ENCODE peak calls at places on chromosomes 5 and 9, in nine cellular contexts. One of them, this sample, is unnamed.

GRCh38 chr9:127928232-127929043 is 2.1 kb downstream of the PIP5KL1 start:
- DNase-seq in stomach: no peak
- DNase-seq in A549: no peak
- DNase-seq in HFF-Myc: no peak
- DNase-seq in right cardiac atrium: no peak
- DNase-seq in IMR-90: no peak
- DNase-seq in SK-N-SH: no peak
- DNase-seq in CD8-positive, alpha-beta T cell: no peak
- DNase-seq in Caco-2: no peak
- DNase-seq in this sample: no peak

GRCh38 chr5:172235827-172236749 is 42.1 kb downstream of the EFCAB9 start:
- DNase-seq in A549: no peak
- DNase-seq in stomach: peak; percentile 32
- DNase-seq in HFF-Myc: no peak
- DNase-seq in Caco-2: no peak
- DNase-seq in right cardiac atrium: no peak
- DNase-seq in SK-N-SH: peak; percentile 22
- DNase-seq in CD8-positive, alpha-beta T cell: no peak
- DNase-seq in IMR-90: peak; percentile 36
- DNase-seq in this sample: no peak

GRCh38 chr5:79704553-79704952 is 14.9 kb downstream of the CMYA5 start:
- DNase-seq in CD8-positive, alpha-beta T cell: no peak
- DNase-seq in A549: no peak
- DNase-seq in SK-N-SH: no peak
- DNase-seq in Caco-2: no peak
- DNase-seq in IMR-90: no peak
- DNase-seq in stomach: no peak
- DNase-seq in right cardiac atrium: no peak
- DNase-seq in HFF-Myc: no peak
- DNase-seq in this sample: no peak

GRCh38 chr5:181190711-181191525 is 14.1 kb downstream of the TRIM7 start:
- DNase-seq in HFF-Myc: no peak
- DNase-seq in CD8-positive, alpha-beta T cell: no peak
- DNase-seq in stomach: peak; percentile 48
- DNase-seq in SK-N-SH: peak; percentile 65
- DNase-seq in A549: no peak
- DNase-seq in IMR-90: no peak
- DNase-seq in Caco-2: peak; percentile 56
- DNase-seq in right cardiac atrium: peak; percentile 85
- DNase-seq in this sample: no peak

GRCh38 chr9:126348911-126349550 is 22.4 kb downstream of the MVB12B start:
- DNase-seq in SK-N-SH: no peak
- DNase-seq in right cardiac atrium: no peak
- DNase-seq in HFF-Myc: no peak
- DNase-seq in Caco-2: no peak
- DNase-seq in A549: no peak
- DNase-seq in CD8-positive, alpha-beta T cell: no peak
- DNase-seq in IMR-90: no peak
- DNase-seq in stomach: no peak
- DNase-seq in this sample: no peak

GRCh38 chr5:173573126-173573960 is 43.1 kb downstream of the BOD1 start:
- DNase-seq in stomach: peak; percentile 79
- DNase-seq in HFF-Myc: no peak
- DNase-seq in SK-N-SH: peak; percentile 89
- DNase-seq in IMR-90: peak; percentile 49
- DNase-seq in CD8-positive, alpha-beta T cell: peak; percentile 39
- DNase-seq in Caco-2: peak; percentile 85
- DNase-seq in A549: peak; percentile 66
- DNase-seq in right cardiac atrium: peak; percentile 92
- DNase-seq in this sample: no peak

GRCh38 chr9:92064711-92065110 is 50.5 kb downstream of the SPTLC1 start:
- DNase-seq in Caco-2: no peak
- DNase-seq in HFF-Myc: no peak
- DNase-seq in A549: no peak
- DNase-seq in IMR-90: peak; percentile 73
- DNase-seq in stomach: no peak
- DNase-seq in right cardiac atrium: no peak
- DNase-seq in SK-N-SH: no peak
- DNase-seq in CD8-positive, alpha-beta T cell: no peak
- DNase-seq in this sample: no peak

GRCh38 chr5:78586251-78586650 is 62.3 kb downstream of the LHFPL2 start:
- DNase-seq in A549: no peak
- DNase-seq in IMR-90: peak; percentile 100
- DNase-seq in right cardiac atrium: peak; percentile 47
- DNase-seq in SK-N-SH: no peak
- DNase-seq in HFF-Myc: peak; percentile 95
- DNase-seq in CD8-positive, alpha-beta T cell: no peak
- DNase-seq in Caco-2: no peak
- DNase-seq in stomach: no peak
- DNase-seq in this sample: no peak

GRCh38 chr5:87787640-87788039 is 374.9 kb upstream of the CCNH start:
- DNase-seq in IMR-90: no peak
- DNase-seq in right cardiac atrium: no peak
- DNase-seq in SK-N-SH: no peak
- DNase-seq in Caco-2: no peak
- DNase-seq in HFF-Myc: no peak
- DNase-seq in stomach: no peak
- DNase-seq in A549: no peak
- DNase-seq in CD8-positive, alpha-beta T cell: no peak
- DNase-seq in this sample: no peak

GRCh38 chr5:116923344-116923743 is 348.7 kb upstream of the SEMA6A start:
- DNase-seq in A549: no peak
- DNase-seq in HFF-Myc: no peak
- DNase-seq in IMR-90: no peak
- DNase-seq in stomach: no peak
- DNase-seq in right cardiac atrium: no peak
- DNase-seq in SK-N-SH: no peak
- DNase-seq in CD8-positive, alpha-beta T cell: no peak
- DNase-seq in Caco-2: no peak
- DNase-seq in this sample: no peak

GRCh38 chr9:38068616-38068865 is 486 bp downstream of the SHB start:
- DNase-seq in SK-N-SH: peak; percentile 76
- DNase-seq in stomach: peak; percentile 46
- DNase-seq in Caco-2: peak; percentile 42
- DNase-seq in right cardiac atrium: peak; percentile 84
- DNase-seq in CD8-positive, alpha-beta T cell: no peak
- DNase-seq in IMR-90: peak; percentile 59
- DNase-seq in HFF-Myc: no peak
- DNase-seq in A549: no peak
- DNase-seq in this sample: no peak

GRCh38 chr5:94618029-94618492 is 343 bp downstream of the KIAA0825 start:
- DNase-seq in CD8-positive, alpha-beta T cell: no peak
- DNase-seq in HFF-Myc: peak; percentile 33
- DNase-seq in Caco-2: peak; percentile 57
- DNase-seq in SK-N-SH: peak; percentile 50
- DNase-seq in A549: peak; percentile 31
- DNase-seq in IMR-90: peak; percentile 57
- DNase-seq in right cardiac atrium: peak; percentile 88
- DNase-seq in stomach: peak; percentile 74
- DNase-seq in this sample: peak; percentile 27

GRCh38 chr5:137735531-137736284 is at the start of gene KLHL3:
- DNase-seq in SK-N-SH: peak; percentile 68
- DNase-seq in CD8-positive, alpha-beta T cell: no peak
- DNase-seq in A549: no peak
- DNase-seq in Caco-2: peak; percentile 71
- DNase-seq in HFF-Myc: no peak
- DNase-seq in stomach: peak; percentile 46
- DNase-seq in IMR-90: peak; percentile 66
- DNase-seq in right cardiac atrium: peak; percentile 63
- DNase-seq in this sample: no peak

GRCh38 chr9:21121079-21121478 is 20.6 kb downstream of the IFNW1 start:
- DNase-seq in Caco-2: no peak
- DNase-seq in A549: no peak
- DNase-seq in stomach: no peak
- DNase-seq in IMR-90: no peak
- DNase-seq in right cardiac atrium: no peak
- DNase-seq in CD8-positive, alpha-beta T cell: no peak
- DNase-seq in SK-N-SH: no peak
- DNase-seq in HFF-Myc: no peak
- DNase-seq in this sample: no peak

GRCh38 chr9:13076616-13077015 is 202.9 kb downstream of the MPDZ start:
- DNase-seq in A549: no peak
- DNase-seq in IMR-90: no peak
- DNase-seq in HFF-Myc: no peak
- DNase-seq in right cardiac atrium: no peak
- DNase-seq in SK-N-SH: no peak
- DNase-seq in Caco-2: no peak
- DNase-seq in CD8-positive, alpha-beta T cell: no peak
- DNase-seq in stomach: no peak
- DNase-seq in this sample: no peak

GRCh38 chr5:56815657-56816545 is 552 bp downstream of the MAP3K1 start:
- DNase-seq in Caco-2: peak; percentile 49
- DNase-seq in IMR-90: peak; percentile 32
- DNase-seq in SK-N-SH: peak; percentile 62
- DNase-seq in A549: peak; percentile 55
- DNase-seq in HFF-Myc: no peak
- DNase-seq in stomach: peak; percentile 34
- DNase-seq in right cardiac atrium: peak; percentile 75
- DNase-seq in CD8-positive, alpha-beta T cell: no peak
- DNase-seq in this sample: no peak

GRCh38 chr5:56818409-56819026 is 3.2 kb downstream of the MAP3K1 start:
- DNase-seq in right cardiac atrium: no peak
- DNase-seq in CD8-positive, alpha-beta T cell: no peak
- DNase-seq in HFF-Myc: no peak
- DNase-seq in SK-N-SH: no peak
- DNase-seq in A549: no peak
- DNase-seq in Caco-2: no peak
- DNase-seq in stomach: no peak
- DNase-seq in IMR-90: peak; percentile 57
- DNase-seq in this sample: no peak

GRCh38 chr5:56817306-56817986 is 2.1 kb downstream of the MAP3K1 start:
- DNase-seq in IMR-90: no peak
- DNase-seq in HFF-Myc: no peak
- DNase-seq in stomach: no peak
- DNase-seq in SK-N-SH: no peak
- DNase-seq in Caco-2: no peak
- DNase-seq in right cardiac atrium: no peak
- DNase-seq in A549: no peak
- DNase-seq in CD8-positive, alpha-beta T cell: no peak
- DNase-seq in this sample: no peak

GRCh38 chr5:56816546-56817081 is 1.3 kb downstream of the MAP3K1 start:
- DNase-seq in IMR-90: peak; percentile 54
- DNase-seq in SK-N-SH: peak; percentile 63
- DNase-seq in right cardiac atrium: peak; percentile 79
- DNase-seq in A549: peak; percentile 57
- DNase-seq in stomach: peak; percentile 60
- DNase-seq in Caco-2: peak; percentile 66
- DNase-seq in CD8-positive, alpha-beta T cell: no peak
- DNase-seq in HFF-Myc: no peak
- DNase-seq in this sample: no peak

GRCh38 chr5:56819027-56819881 is 3.9 kb downstream of the MAP3K1 start:
- DNase-seq in SK-N-SH: no peak
- DNase-seq in Caco-2: no peak
- DNase-seq in CD8-positive, alpha-beta T cell: no peak
- DNase-seq in stomach: no peak
- DNase-seq in right cardiac atrium: no peak
- DNase-seq in HFF-Myc: no peak
- DNase-seq in A549: no peak
- DNase-seq in IMR-90: no peak
- DNase-seq in this sample: no peak
- H3K4me3 ChIP-seq in SK-N-SH: peak overlapping the region; percentile 93
- H3K4me3 ChIP-seq in Caco-2: no peak overlapping the region
- H3K4me3 ChIP-seq in CD8-positive, alpha-beta T cell: peak overlapping the region; percentile 11
- H3K4me3 ChIP-seq in stomach: peak overlapping the region; percentile 26
- H3K4me3 ChIP-seq in right cardiac atrium: peak overlapping the region; percentile 38
- H3K4me3 ChIP-seq in HFF-Myc: no peak overlapping the region
- H3K4me3 ChIP-seq in A549: no peak overlapping the region
- H3K4me3 ChIP-seq in IMR-90: peak overlapping the region; percentile 17
- H3K4me3 ChIP-seq in this sample: peak overlapping the region; percentile 43

DNA sequence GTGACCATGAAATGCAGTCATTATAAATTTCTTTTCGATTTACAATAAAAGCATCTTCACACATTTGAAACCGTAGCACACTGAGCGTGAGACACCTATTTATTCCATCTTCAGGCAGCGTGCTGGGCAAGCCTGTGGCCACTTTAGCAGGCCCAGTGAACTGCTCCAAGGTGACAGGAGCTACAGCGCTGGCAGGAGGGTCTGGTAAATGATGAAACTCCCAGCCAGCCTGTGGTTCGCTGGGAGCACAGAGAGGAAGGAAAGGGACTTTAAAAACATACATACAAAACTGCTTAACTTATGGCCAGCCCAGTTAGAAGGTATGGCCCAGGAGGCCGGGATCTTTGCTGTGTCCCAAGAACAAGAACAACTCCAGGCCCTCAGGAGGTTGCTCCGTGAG is 5.1 kb downstream of the RAPGEF1 start:
- DNase-seq in IMR-90: no peak
- DNase-seq in CD8-positive, alpha-beta T cell: no peak
- DNase-seq in right cardiac atrium: no peak
- DNase-seq in Caco-2: no peak
- DNase-seq in stomach: no peak
- DNase-seq in A549: no peak
- DNase-seq in SK-N-SH: no peak
- DNase-seq in HFF-Myc: no peak
- DNase-seq in this sample: no peak
- H3K4me3 ChIP-seq in IMR-90: no peak overlapping the region
- H3K4me3 ChIP-seq in CD8-positive, alpha-beta T cell: peak overlapping the region; percentile 11
- H3K4me3 ChIP-seq in right cardiac atrium: no peak overlapping the region
- H3K4me3 ChIP-seq in Caco-2: no peak overlapping the region
- H3K4me3 ChIP-seq in stomach: no peak overlapping the region
- H3K4me3 ChIP-seq in A549: peak overlapping the region; percentile 0
- H3K4me3 ChIP-seq in SK-N-SH: no peak overlapping the region
- H3K4me3 ChIP-seq in HFF-Myc: no peak overlapping the region
- H3K4me3 ChIP-seq in this sample: no peak overlapping the region

DNA sequence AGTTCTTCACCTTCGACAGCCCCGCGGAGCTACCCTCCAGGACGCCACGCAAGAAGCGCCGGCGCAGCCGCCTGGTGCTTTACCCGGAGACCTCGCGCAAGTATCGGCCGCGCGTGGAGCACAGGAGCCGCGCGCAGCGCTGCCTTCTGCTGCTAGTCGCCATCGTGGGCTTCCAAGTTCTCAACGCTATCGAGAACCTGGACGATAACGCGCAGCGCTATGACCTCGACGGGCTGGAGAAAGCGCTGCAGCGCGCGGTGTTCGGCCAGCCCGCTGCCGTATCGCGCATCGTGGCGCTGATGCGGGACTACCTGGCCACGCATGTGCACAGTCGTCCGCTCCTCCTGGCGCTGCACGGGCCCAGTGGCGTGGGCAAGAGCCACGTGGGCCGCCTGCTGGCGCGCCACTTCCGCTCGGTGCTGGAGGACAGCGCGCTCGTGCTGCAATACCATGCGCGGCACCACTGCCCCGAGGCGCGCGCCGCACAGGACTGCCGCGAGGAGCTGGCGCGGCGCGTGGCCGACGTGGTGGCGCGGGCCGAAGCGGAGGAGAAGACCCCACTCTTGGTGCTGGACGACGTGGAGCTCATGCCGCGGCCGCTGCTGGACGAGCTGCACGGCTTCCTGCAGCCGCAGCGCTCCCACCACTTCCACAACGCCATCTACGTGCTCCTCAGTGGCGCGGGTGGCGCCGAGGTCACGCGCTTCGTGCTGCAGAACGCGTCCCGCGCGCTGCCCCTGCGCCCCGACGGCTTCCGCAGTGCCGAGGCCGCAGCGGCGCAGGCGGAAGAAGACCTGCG is 1.6 kb downstream of the TOR4A start:
- DNase-seq in CD8-positive, alpha-beta T cell: no peak
- DNase-seq in right cardiac atrium: no peak
- DNase-seq in A549: no peak
- DNase-seq in HFF-Myc: no peak
- DNase-seq in SK-N-SH: peak; percentile 19
- DNase-seq in IMR-90: no peak
- DNase-seq in Caco-2: no peak
- DNase-seq in stomach: no peak
- DNase-seq in this sample: no peak
- H3K4me3 ChIP-seq in CD8-positive, alpha-beta T cell: no peak overlapping the region
- H3K4me3 ChIP-seq in right cardiac atrium: no peak overlapping the region
- H3K4me3 ChIP-seq in A549: peak overlapping the region; percentile 72
- H3K4me3 ChIP-seq in HFF-Myc: peak overlapping the region; percentile 65
- H3K4me3 ChIP-seq in SK-N-SH: no peak overlapping the region
- H3K4me3 ChIP-seq in IMR-90: peak overlapping the region; percentile 80
- H3K4me3 ChIP-seq in Caco-2: no peak overlapping the region
- H3K4me3 ChIP-seq in stomach: peak overlapping the region; percentile 66
- H3K4me3 ChIP-seq in this sample: peak overlapping the region; percentile 14

GRCh38 chr9:75064307-75065025 is 23.5 kb downstream of the NMRK1 start:
- DNase-seq in SK-N-SH: no peak
- DNase-seq in IMR-90: peak; percentile 72
- DNase-seq in right cardiac atrium: no peak
- DNase-seq in Caco-2: no peak
- DNase-seq in stomach: no peak
- DNase-seq in A549: no peak
- DNase-seq in CD8-positive, alpha-beta T cell: no peak
- DNase-seq in HFF-Myc: no peak
- DNase-seq in this sample: no peak
- H3K4me3 ChIP-seq in SK-N-SH: no peak overlapping the region
- H3K4me3 ChIP-seq in IMR-90: no peak overlapping the region
- H3K4me3 ChIP-seq in right cardiac atrium: no peak overlapping the region
- H3K4me3 ChIP-seq in Caco-2: no peak overlapping the region
- H3K4me3 ChIP-seq in stomach: no peak overlapping the region
- H3K4me3 ChIP-seq in A549: no peak overlapping the region
- H3K4me3 ChIP-seq in CD8-positive, alpha-beta T cell: no peak overlapping the region
- H3K4me3 ChIP-seq in HFF-Myc: no peak overlapping the region
- H3K4me3 ChIP-seq in this sample: no peak overlapping the region

This sample was measured in epithelial cell of proximal tubule.